ENCODE peak calls at places on chromosome 15, in ten cellular contexts. K is ureter; Q is skeletal muscle cell; L is glutamatergic neuron; W is GM04504; M is stimulated activated naive B cell treated with anti-CD40 and anti-IgM and Interleukin-4, amounts not matched to agents 10 μg/mL and 1 μg/mL and 100 μg/mL, for 72 hours; J is activated CD4-positive, alpha-beta T cell treated with anti-CD3 and anti-CD28 coated beads for 24 hours; R is activated B cell treated with CpG ODN at 0.5 μM for 24 hours; E is stimulated activated CD4-positive, alpha-beta T cell treated with anti-CD3 and anti-CD28 coated beads, Interleukin-2, amount 100 ng/mL, for 24 hours; V is activated CD4-positive, CD25-positive, alpha-beta regulatory T cell treated with anti-CD3 and anti-CD28 coated beads, Interleukin-2, amount 50 U/mL, for 16 hours. P is an unnamed sample.

GRCh38 chr15:76185716-76186115 is 125.6 kb downstream of the ETFA start:
- DNase-seq in R (no peak), M (no peak), J (no peak), Q (no peak), W (no peak), V (no peak), L (peak; percentile 48), E (no peak), K (no peak), P (peak; percentile 55)

GRCh38 chr15:31439328-31439727 is 112.7 kb downstream of the KLF13 start:
- DNase-seq in J (no peak), M (no peak), R (no peak), V (no peak), E (no peak), L (no peak), K (no peak), W (no peak), Q (no peak), P (peak; percentile 48)

GRCh38 chr15:36527512-36528162 is 51.8 kb upstream of the CDIN1 start:
- DNase-seq in V (no peak), R (no peak), E (no peak), J (no peak), L (no peak), K (no peak), W (no peak), M (no peak), Q (no peak), P (no peak)

GRCh38 chr15:95446854-95447253 is 883.6 kb upstream of the NR2F2 start:
- DNase-seq in V (no peak), R (no peak), M (no peak), W (no peak), J (no peak), E (no peak), K (no peak), L (no peak), Q (no peak), P (no peak)

GRCh38 chr15:39583586-39584265 is 2.8 kb downstream of the THBS1 start:
- DNase-seq in E (peak; percentile 33), W (peak; percentile 67), K (no peak), J (no peak), Q (no peak), M (no peak), R (no peak), V (no peak), L (no peak), P (peak; percentile 57)

GRCh38 chr15:48643776-48644497 is 1.6 kb downstream of the FBN1 start:
- DNase-seq in E (no peak), W (no peak), J (no peak), M (no peak), Q (no peak), L (no peak), V (no peak), K (no peak), R (no peak), P (no peak)

GRCh38 chr15:36951747-36952247 is 148.6 kb downstream of the MEIS2 start:
- DNase-seq in L (no peak), K (no peak), Q (peak; percentile 69), R (no peak), W (peak; percentile 82), E (no peak), J (no peak), V (no peak), M (no peak), P (no peak)

GRCh38 chr15:26691249-26691648 is 81.6 kb downstream of the GABRB3 start:
- DNase-seq in J (no peak), Q (no peak), E (no peak), M (no peak), R (no peak), K (no peak), W (no peak), L (no peak), V (no peak), P (peak; percentile 56)

GRCh38 chr15:29072444-29072843 is 186.7 kb downstream of the APBA2 start:
- DNase-seq in Q (no peak), R (no peak), J (no peak), E (no peak), W (no peak), L (no peak), V (no peak), M (no peak), K (no peak), P (no peak)

GRCh38 chr15:60328852-60329443 is 68.8 kb downstream of the ANXA2 start:
- DNase-seq in J (peak; percentile 6), E (peak; percentile 33), W (no peak), R (no peak), V (no peak), M (no peak), L (peak; percentile 34), K (no peak), Q (no peak), P (no peak)

GRCh38 chr15:92163641-92164040 is 230.0 kb upstream of the ST8SIA2 start:
- DNase-seq in M (no peak), Q (no peak), V (no peak), W (no peak), L (no peak), J (no peak), E (no peak), K (no peak), R (no peak), P (peak; percentile 23)

GRCh38 chr15:63481105-63481810 is 23.1 kb upstream of the USP3 start:
- DNase-seq in R (no peak), W (no peak), E (no peak), V (no peak), K (no peak), Q (no peak), M (no peak), J (no peak), L (no peak), P (no peak)

GRCh38 chr15:60720493-60721231 is 241.7 kb upstream of the ICE2 start:
- DNase-seq in L (no peak), R (no peak), E (peak; percentile 76), V (peak; percentile 21), W (no peak), J (peak; percentile 65), Q (no peak), M (peak; percentile 14), K (no peak), P (no peak)

GRCh38 chr15:75646112-75646943 is 1.4 kb upstream of the SNX33 start:
- DNase-seq in M (no peak), E (no peak), J (no peak), L (no peak), Q (no peak), K (no peak), V (no peak), R (no peak), W (no peak), P (no peak)

GRCh38 chr15:80942746-80943565 is 46.7 kb downstream of the MESD start:
- DNase-seq in V (no peak), E (no peak), J (no peak), W (no peak), K (no peak), L (no peak), R (no peak), M (no peak), Q (no peak), P (no peak)

GRCh38 chr15:92997821-92998220 is 91.2 kb downstream of the RGMA start:
- DNase-seq in M (no peak), J (no peak), R (no peak), L (no peak), W (no peak), Q (no peak), V (no peak), K (no peak), E (no peak), P (no peak)

GRCh38 chr15:51332211-51333147 is 5.9 kb downstream of the CYP19A1 start:
- DNase-seq in V (no peak), J (no peak), M (no peak), W (no peak), Q (no peak), K (no peak), E (no peak), L (no peak), R (no peak), P (no peak)

GRCh38 chr15:99631256-99631655 is 65.5 kb downstream of the MEF2A start:
- DNase-seq in W (no peak), V (no peak), Q (no peak), E (no peak), M (peak; percentile 16), R (no peak), L (no peak), K (no peak), J (no peak), P (no peak)

GRCh38 chr15:92034227-92034626 is 180.7 kb downstream of the SLCO3A1 start:
- DNase-seq in W (no peak), Q (no peak), L (no peak), E (no peak), M (no peak), V (no peak), R (no peak), J (no peak), K (no peak), P (no peak)

GRCh38 chr15:31268911-31269784 is 57.5 kb upstream of the KLF13 start:
- DNase-seq in K (peak; percentile 37), Q (no peak), W (no peak), L (no peak), J (no peak), M (no peak), V (no peak), R (no peak), E (peak; percentile 17), P (peak; percentile 5)

GRCh38 chr15:80989110-80989517 is 505 bp downstream of the MESD start:
- DNase-seq in Q (no peak), M (no peak), J (no peak), V (no peak), L (no peak), R (no peak), K (no peak), W (no peak), E (no peak), P (no peak)

GRCh38 chr15:92600902-92601301 is 54.7 kb downstream of the FAM174B start:
- DNase-seq in R (no peak), E (no peak), M (no peak), Q (no peak), L (no peak), K (no peak), V (no peak), J (no peak), W (no peak), P (no peak)

GRCh38 chr15:70703483-70703882 is 59.9 kb downstream of the UACA start:
- DNase-seq in V (no peak), E (no peak), M (no peak), L (no peak), R (no peak), Q (no peak), W (no peak), K (no peak), J (no peak), P (no peak)

GRCh38 chr15:38648116-38648843 is 83.7 kb upstream of the RASGRP1 start:
- DNase-seq in M (no peak), V (no peak), R (no peak), Q (no peak), K (no peak), L (no peak), E (no peak), J (no peak), W (no peak), P (no peak)

GRCh38 chr15:88605507-88606436 is 15.4 kb upstream of the AEN start:
- DNase-seq in K (no peak), Q (no peak), R (no peak), M (no peak), E (peak; percentile 52), V (no peak), W (no peak), J (no peak), L (peak; percentile 40), P (peak; percentile 85)

GRCh38 chr15:28106294-28107110 is 7.4 kb upstream of the OCA2 start:
- DNase-seq in M (no peak), J (no peak), V (no peak), W (no peak), Q (no peak), E (no peak), R (no peak), L (no peak), K (no peak), P (peak; percentile 27)

GRCh38 chr15:22786868-22787698 is 639 bp downstream of the NIPA1 start:
- DNase-seq in V (no peak), L (peak; percentile 44), E (peak; percentile 37), Q (no peak), R (peak; percentile 52), W (peak; percentile 5), M (peak; percentile 32), K (no peak), J (no peak), P (peak; percentile 53)

GRCh38 chr15:31483924-31484368 is 157.3 kb downstream of the KLF13 start:
- DNase-seq in K (no peak), R (no peak), M (no peak), E (peak; percentile 34), W (no peak), V (no peak), Q (no peak), J (no peak), L (no peak), P (peak; percentile 48)

P was measured in WTC11.